ENCODE peak calls at places on chromosomes 5 and 9, in seven cellular contexts. K is stomach, E is transverse colon, F is HCT116, C is spleen, B is sigmoid colon, P is H1. Z is an unnamed sample. For H3K4me1, the result is how much of the 10 kb centered on the place peaks cover.

GRCh38 chr5:132260714-132261615 is 3.5 kb downstream of the PDLIM4 start:
- DNase-seq in K (peak), E (peak), F (peak), C (peak), B (peak), P (no peak), Z (peak)

GRCh38 chr5:45454114-45454513 is 242.1 kb downstream of the HCN1 start:
- DNase-seq in K (no peak), E (no peak), F (peak), C (no peak), B (no peak), P (no peak), Z (no peak)

GRCh38 chr5:1753490-1753889 is 46.1 kb downstream of the MRPL36 start:
- DNase-seq in K (no peak), E (no peak), F (no peak), C (no peak), B (peak), P (no peak), Z (no peak)

GRCh38 chr5:111834926-111835599 is 78.1 kb upstream of the NREP start:
- DNase-seq in K (no peak), E (no peak), F (no peak), C (no peak), B (no peak), P (no peak), Z (no peak)

GRCh38 chr9:34454571-34455065 is 3.8 kb downstream of the FAM219A start:
- DNase-seq in K (no peak), E (no peak), F (peak), C (no peak), B (no peak), P (no peak), Z (no peak)

GRCh38 chr9:109766351-109766750 is 13.6 kb upstream of the PALM2AKAP2 start:
- DNase-seq in K (no peak), E (no peak), F (no peak), C (no peak), B (no peak), P (no peak), Z (no peak)

GRCh38 chr9:87157366-87158031 is 210.2 kb upstream of the GAS1 start:
- DNase-seq in K (no peak), E (no peak), F (no peak), C (no peak), B (no peak), P (no peak), Z (no peak)

GRCh38 chr9:126621919-126622735 is 8.4 kb downstream of the LMX1B start:
- DNase-seq in K (no peak), E (no peak), F (no peak), C (no peak), B (no peak), P (no peak), Z (no peak)

GRCh38 chr9:113886933-113887332 is 10.8 kb downstream of the ZNF618 start:
- DNase-seq in K (no peak), E (no peak), F (no peak), C (no peak), B (no peak), P (no peak), Z (no peak)

GRCh38 chr9:133149130-133150015 is 14.3 kb downstream of the GBGT1 start:
- DNase-seq in K (peak), E (peak), F (peak), C (peak), B (peak), P (peak), Z (no peak)

GRCh38 chr5:1380011-1380817 is 35.3 kb upstream of the CLPTM1L start:
- DNase-seq in K (peak), E (peak), F (no peak), C (peak), B (no peak), P (no peak), Z (no peak)

GRCh38 chr5:113574417-113574816 is 60.9 kb downstream of the YTHDC2 start:
- DNase-seq in K (no peak), E (no peak), F (no peak), C (no peak), B (no peak), P (no peak), Z (no peak)

GRCh38 chr5:179407191-179408175 is 62.2 kb upstream of the ADAMTS2 start:
- DNase-seq in K (no peak), E (no peak), F (no peak), C (no peak), B (no peak), P (no peak), Z (peak)

GRCh38 chr9:35029241-35029640 is 39.7 kb downstream of the DNAJB5 start:
- DNase-seq in K (no peak), E (no peak), F (no peak), C (no peak), B (no peak), P (no peak), Z (no peak)

GRCh38 chr5:142876817-142877216 is 106.6 kb downstream of the ARHGAP26 start:
- DNase-seq in K (no peak), E (no peak), F (no peak), C (no peak), B (no peak), P (no peak), Z (no peak)

GRCh38 chr5:110073534-110073933 is 383.8 kb downstream of the MAN2A1 start:
- DNase-seq in K (no peak), E (no peak), F (no peak), C (no peak), B (no peak), P (no peak), Z (no peak)

GRCh38 chr5:115450741-115451140 is 93.8 kb downstream of the FEM1C start:
- DNase-seq in K (no peak), E (no peak), F (no peak), C (no peak), B (no peak), P (no peak), Z (no peak)

GRCh38 chr5:20469792-20470191 is 481.8 kb upstream of the CDH18 start:
- DNase-seq in K (no peak), E (no peak), F (no peak), C (no peak), B (no peak), P (no peak), Z (no peak)

GRCh38 chr5:179234563-179235135 is 110.6 kb downstream of the ADAMTS2 start:
- DNase-seq in K (no peak), E (peak), F (no peak), C (peak), B (peak), P (no peak), Z (peak)

GRCh38 chr9:114205171-114206015 is 50.1 kb downstream of the COL27A1 start:
- DNase-seq in K (no peak), E (no peak), F (no peak), C (no peak), B (no peak), P (no peak), Z (no peak)

GRCh38 chr5:10588779-10589447 is 25.0 kb downstream of the ANKRD33B start:
- DNase-seq in K (no peak), E (no peak), F (no peak), C (peak), B (peak), P (no peak), Z (no peak)

GRCh38 chr9:120942186-120943001 is 15.8 kb upstream of the TRAF1 start:
- DNase-seq in K (no peak), E (no peak), F (no peak), C (no peak), B (peak), P (no peak), Z (no peak)

GRCh38 chr5:60196382-60197113 is 303.0 kb upstream of the PDE4D start:
- DNase-seq in K (no peak), E (no peak), F (peak), C (no peak), B (peak), P (no peak), Z (no peak)

GRCh38 chr5:158434749-158435148 is 575.8 kb upstream of the CLINT1 start:
- DNase-seq in K (no peak), E (no peak), F (no peak), C (no peak), B (no peak), P (no peak), Z (no peak)

GRCh38 chr9:101028346-101029299 is at the start of gene PLPPR1:
- DNase-seq in K (peak), E (peak), F (no peak), C (peak), B (peak), P (peak), Z (no peak)

GRCh38 chr9:136662656-136663310 is at the start of gene EGFL7:
- DNase-seq in K (no peak), E (no peak), F (no peak), C (peak), B (no peak), P (no peak), Z (no peak)

GRCh38 chr9:123419091-123419490 is 63.1 kb downstream of the CRB2 start:
- DNase-seq in K (no peak), E (no peak), F (no peak), C (peak), B (peak), P (no peak), Z (no peak)

GRCh38 chr9:26768196-26768595 is 124.4 kb downstream of the CAAP1 start:
- DNase-seq in K (no peak), E (no peak), F (no peak), C (no peak), B (no peak), P (no peak), Z (no peak)

GRCh38 chr5:136036991-136037705 is 8.4 kb downstream of the TGFBI start:
- DNase-seq in K (no peak), E (peak), F (no peak), C (peak), B (peak), P (no peak), Z (no peak)

GRCh38 chr5:58444805-58445204 is 15.1 kb downstream of the PLK2 start:
- DNase-seq in K (no peak), E (no peak), F (no peak), C (no peak), B (no peak), P (no peak), Z (no peak)

GRCh38 chr5:131008329-131008728 is 156.7 kb downstream of the HINT1 start:
- DNase-seq in K (no peak), E (no peak), F (no peak), C (no peak), B (no peak), P (no peak), Z (no peak)

GRCh38 chr5:176733586-176734262 is 76.6 kb upstream of the UNC5A start:
- DNase-seq in K (no peak), E (no peak), F (no peak), C (no peak), B (peak), P (no peak), Z (no peak)

GRCh38 chr9:31372796-31373587 is 1011.5 kb upstream of the ACO1 start:
- DNase-seq in K (no peak), E (no peak), F (no peak), C (no peak), B (no peak), P (no peak), Z (no peak)

GRCh38 chr5:156835905-156836304 is 14.2 kb upstream of the PPP1R2B start:
- DNase-seq in K (no peak), E (no peak), F (peak), C (no peak), B (no peak), P (no peak), Z (no peak)

GRCh38 chr5:76402880-76403712 is at the start of gene IQGAP2:
- DNase-seq in K (peak), E (peak), F (peak), C (peak), B (peak), P (no peak), Z (no peak)

GRCh38 chr9:131499254-131499653 is 3.5 kb upstream of the POMT1 start:
- DNase-seq in K (no peak), E (no peak), F (no peak), C (no peak), B (no peak), P (no peak), Z (no peak)
- TF ChIP-seq POLR2AphosphoS5 in K (no peak), E (no peak), F (no peak), C (peak), B (no peak), P (peak), Z (no peak)

GRCh38 chr5:137336161-137336560 is 163.0 kb downstream of the SPOCK1 start:
- DNase-seq in K (no peak), E (no peak), F (no peak), C (no peak), B (no peak), P (no peak), Z (no peak)
- H3K27ac ChIP-seq in K (no peak), E (no peak), F (no peak), C (no peak), B (no peak), P (no peak), Z (no peak)

GRCh38 chr9:124479947-124480620 is 27.1 kb downstream of the NR5A1 start:
- DNase-seq in K (no peak), E (no peak), F (no peak), C (no peak), B (no peak), P (no peak), Z (no peak)

GRCh38 chr9:124475868-124476690 is 25.8 kb downstream of the ADGRD2 start:
- DNase-seq in K (no peak), E (no peak), F (no peak), C (no peak), B (no peak), P (no peak), Z (no peak)

GRCh38 chr9:124479371-124479770 is 27.8 kb downstream of the NR5A1 start:
- DNase-seq in K (no peak), E (no peak), F (no peak), C (no peak), B (no peak), P (no peak), Z (no peak)

GRCh38 chr9:124477211-124478013 is 27.2 kb downstream of the ADGRD2 start:
- DNase-seq in K (no peak), E (no peak), F (no peak), C (no peak), B (no peak), P (no peak), Z (no peak)

GRCh38 chr9:124478014-124478753 is 27.9 kb downstream of the ADGRD2 start:
- DNase-seq in K (no peak), E (no peak), F (no peak), C (no peak), B (no peak), P (no peak), Z (no peak)
- H3K4me1 ChIP-seq in K (under half), E (under half), F (under half), C (under half), B (under half), P (under half), Z (under half)

GRCh38 chr9:78321505-78321904 is 24.6 kb downstream of the PSAT1 start:
- DNase-seq in K (no peak), E (no peak), F (no peak), C (no peak), B (no peak), P (no peak), Z (no peak)
- TF ChIP-seq POLR2AphosphoS5 in K (no peak), E (no peak), F (no peak), C (no peak), B (no peak), P (peak), Z (no peak)

DNA sequence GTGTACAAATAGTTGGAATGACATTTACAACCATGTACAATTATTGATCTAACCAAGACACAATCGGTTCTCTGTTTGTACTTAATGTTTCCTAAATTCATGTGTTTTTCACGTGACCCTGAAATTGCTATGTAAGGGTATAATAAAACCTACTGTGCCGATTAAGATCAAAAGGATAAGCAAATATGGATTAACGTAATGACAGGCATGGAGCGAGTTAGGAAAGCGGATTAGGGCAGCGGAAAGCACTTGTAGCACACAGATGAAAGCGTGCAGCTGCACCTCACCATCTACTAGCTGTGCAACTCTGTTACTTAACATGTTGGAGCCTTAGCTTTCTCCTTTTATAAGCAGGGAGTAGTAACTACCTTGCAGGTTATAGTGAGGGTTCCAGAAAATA is 38.3 kb upstream of the ZFYVE16 start:
- DNase-seq in K (no peak), E (no peak), F (no peak), C (no peak), B (no peak), P (no peak), Z (no peak)
- H3K27ac ChIP-seq in K (no peak), E (no peak), F (no peak), C (no peak), B (no peak), P (no peak), Z (no peak)